ENCODE peak calls at places on chromosomes 5 and 9, in six cellular contexts. A is cerebellum; O is NCI-H1105; Y is body of pancreas; J is stimulated activated CD4-positive, alpha-beta T cell treated with anti-CD3 and anti-CD28 coated beads, Interleukin-1b, Interleukin-23, amount 100 ng/mL, for 4 hours; M is tibial artery. I is an unnamed sample.

GRCh38 chr5:173796746-173797495 is 91.2 kb upstream of the CPEB4 start:
- DNase-seq in A (no peak), O (no peak), Y (no peak), J (no peak), M (peak), I (no peak)

GRCh38 chr9:96441798-96442445 is 8.0 kb upstream of the HABP4 start:
- DNase-seq in A (no peak), O (no peak), Y (peak), J (no peak), M (no peak), I (peak)

GRCh38 chr5:42900734-42901133 is 89.0 kb upstream of the SELENOP start:
- DNase-seq in A (no peak), O (no peak), Y (no peak), J (no peak), M (no peak), I (no peak)

GRCh38 chr5:168822745-168823281 is 243.6 kb upstream of the PANK3 start:
- DNase-seq in A (no peak), O (no peak), Y (no peak), J (no peak), M (peak), I (no peak)

GRCh38 chr5:160049099-160049498 is 40.2 kb downstream of the TTC1 start:
- DNase-seq in A (no peak), O (no peak), Y (no peak), J (no peak), M (no peak), I (no peak)

GRCh38 chr5:59565551-59565950 is 328.0 kb downstream of the PDE4D start:
- DNase-seq in A (no peak), O (no peak), Y (no peak), J (no peak), M (no peak), I (no peak)

GRCh38 chr5:138985683-138986082 is 110.5 kb upstream of the LRRTM2 start:
- DNase-seq in A (no peak), O (no peak), Y (no peak), J (no peak), M (no peak), I (no peak)

GRCh38 chr9:135077497-135078200 is 9.8 kb upstream of the OLFM1 start:
- DNase-seq in A (no peak), O (no peak), Y (no peak), J (no peak), M (peak), I (no peak)

GRCh38 chr9:26296910-26297309 is 595.7 kb downstream of the CAAP1 start:
- DNase-seq in A (no peak), O (no peak), Y (no peak), J (no peak), M (no peak), I (no peak)

GRCh38 chr5:56376128-56376527 is 143.0 kb upstream of the ANKRD55 start:
- DNase-seq in A (no peak), O (no peak), Y (no peak), J (no peak), M (no peak), I (no peak)

GRCh38 chr5:83472508-83473343 is 1.2 kb downstream of the VCAN start:
- DNase-seq in A (no peak), O (no peak), Y (peak), J (no peak), M (peak), I (no peak)

GRCh38 chr5:156375895-156376495 is 49.0 kb downstream of the SGCD start:
- DNase-seq in A (no peak), O (no peak), Y (no peak), J (no peak), M (no peak), I (no peak)

GRCh38 chr9:130445268-130445983 is 665 bp downstream of the ASS1 start:
- DNase-seq in A (no peak), O (no peak), Y (peak), J (no peak), M (peak), I (peak)

GRCh38 chr9:108567571-108567970 is 288.2 kb downstream of the ACTL7B start:
- DNase-seq in A (no peak), O (no peak), Y (no peak), J (no peak), M (no peak), I (no peak)

GRCh38 chr5:148687427-148687826 is 33.1 kb upstream of the HTR4 start:
- DNase-seq in A (no peak), O (no peak), Y (peak), J (no peak), M (no peak), I (no peak)

GRCh38 chr5:139647406-139648204 is 544 bp upstream of the CXXC5 start:
- DNase-seq in A (no peak), O (no peak), Y (peak), J (no peak), M (peak), I (no peak)

GRCh38 chr5:144187699-144188294 is 17.1 kb downstream of the KCTD16 start:
- DNase-seq in A (no peak), O (peak), Y (peak), J (peak), M (no peak), I (no peak)

GRCh38 chr5:177366528-177367322 is 9.0 kb downstream of the RGS14 start:
- DNase-seq in A (peak), O (no peak), Y (peak), J (no peak), M (peak), I (peak)

GRCh38 chr5:610744-611730 is 1.1 kb upstream of the CEP72 start:
- DNase-seq in A (no peak), O (no peak), Y (no peak), J (no peak), M (peak), I (no peak)

GRCh38 chr9:69389437-69389995 is 64.5 kb downstream of the ENTREP1 start:
- DNase-seq in A (no peak), O (no peak), Y (no peak), J (no peak), M (no peak), I (no peak)

GRCh38 chr5:177008716-177009115 is 2.1 kb upstream of the UIMC1 start:
- DNase-seq in A (no peak), O (no peak), Y (no peak), J (no peak), M (no peak), I (no peak)

GRCh38 chr5:169325273-169325672 is 24.3 kb upstream of the SLIT3 start:
- DNase-seq in A (no peak), O (no peak), Y (no peak), J (no peak), M (no peak), I (no peak)

GRCh38 chr9:91433180-91433579 is 9.5 kb upstream of the NFIL3 start:
- DNase-seq in A (peak), O (no peak), Y (peak), J (no peak), M (no peak), I (peak)

GRCh38 chr5:176535655-176536131 is 1.5 kb downstream of the RNF44 start:
- DNase-seq in A (no peak), O (no peak), Y (no peak), J (no peak), M (no peak), I (no peak)

GRCh38 chr5:71905804-71906711 is 187.0 kb downstream of the CARTPT start:
- DNase-seq in A (peak), O (peak), Y (peak), J (no peak), M (no peak), I (no peak)

GRCh38 chr5:13581132-13581531 is 363.4 kb downstream of the DNAH5 start:
- DNase-seq in A (no peak), O (no peak), Y (no peak), J (no peak), M (no peak), I (no peak)

GRCh38 chr5:61626639-61627282 is 294.7 kb downstream of the ZSWIM6 start:
- DNase-seq in A (no peak), O (no peak), Y (no peak), J (no peak), M (no peak), I (no peak)

GRCh38 chr5:9500244-9500643 is 45.6 kb downstream of the SEMA5A start:
- DNase-seq in A (no peak), O (no peak), Y (no peak), J (no peak), M (no peak), I (no peak)

GRCh38 chr5:168683247-168683926 is 104.2 kb upstream of the PANK3 start:
- DNase-seq in A (no peak), O (no peak), Y (no peak), J (peak), M (peak), I (no peak)

GRCh38 chr5:95446009-95446408 is 54.8 kb downstream of the FAM81B start:
- DNase-seq in A (no peak), O (no peak), Y (no peak), J (no peak), M (no peak), I (peak)